ENCODE peak calls at places on chromosomes 4 and X, in ten cellular contexts. B, D, M, U, W, N, T, X, H and L are unnamed samples.
A peak's percentile ranks its signal among the peaks of the same experiment; 100 is the strongest.

GRCh38 chr4:112085156-112086035 is 59.9 kb upstream of the FAM241A start:
- DNase-seq in D (no peak), M (no peak), X (no peak), H (no peak), T (no peak), N (no peak), W (no peak), B (no peak), U (no peak), L (no peak)

GRCh38 chrX:3712080-3712869 is 1.2 kb downstream of the PRKX start:
- DNase-seq in H (no peak), W (peak; percentile 40), U (no peak), N (peak; percentile 22), B (no peak), M (no peak), D (no peak), X (peak; percentile 32), T (no peak), L (no peak)

GRCh38 chr4:168691621-168692376 is 194.9 kb downstream of the PALLD start:
- DNase-seq in D (no peak), N (no peak), U (no peak), X (no peak), M (no peak), H (no peak), W (no peak), T (no peak), B (no peak), L (no peak)

GRCh38 chr4:130403221-130403620 is 1307.3 kb downstream of the C4orf33 start:
- DNase-seq in T (no peak), U (no peak), X (no peak), M (no peak), B (no peak), W (no peak), N (no peak), D (no peak), H (no peak), L (no peak)

GRCh38 chrX:100647095-100647494 is 3.1 kb downstream of the SRPX2 start:
- DNase-seq in X (no peak), N (peak; percentile 29), T (no peak), W (peak; percentile 71), H (no peak), D (no peak), M (no peak), U (no peak), B (peak; percentile 64), L (no peak)

GRCh38 chr4:55545133-55545532 is 1.6 kb downstream of the CLOCK start:
- DNase-seq in H (no peak), N (no peak), D (no peak), X (no peak), B (no peak), M (no peak), W (peak; percentile 21), U (no peak), T (no peak), L (no peak)

GRCh38 chrX:141989134-141989533 is 85.4 kb downstream of the MAGEC1 start:
- DNase-seq in H (no peak), W (no peak), B (no peak), X (no peak), U (no peak), T (no peak), M (no peak), D (no peak), N (no peak), L (no peak)

GRCh38 chr4:150533673-150534072 is 48.3 kb upstream of the MAB21L2 start:
- DNase-seq in W (no peak), D (no peak), N (no peak), B (no peak), X (no peak), U (no peak), M (no peak), T (no peak), H (no peak), L (no peak)

GRCh38 chr4:169311643-169312365 is 41.0 kb upstream of the SH3RF1 start:
- DNase-seq in N (peak; percentile 60), W (peak; percentile 68), D (peak; percentile 76), T (no peak), H (no peak), M (no peak), U (no peak), X (peak; percentile 44), B (no peak), L (no peak)

GRCh38 chrX:13126785-13127184 is 82.4 kb upstream of the FAM9C start:
- DNase-seq in T (no peak), W (peak; percentile 33), X (no peak), H (no peak), U (no peak), M (no peak), N (peak; percentile 42), D (no peak), B (no peak), L (no peak)

GRCh38 chrX:24643116-24643515 is 4.0 kb downstream of the PCYT1B start:
- DNase-seq in N (no peak), B (no peak), T (no peak), U (no peak), M (no peak), X (no peak), W (peak; percentile 44), D (no peak), H (no peak), L (no peak)

GRCh38 chr4:30952526-30953219 is 232.5 kb downstream of the PCDH7 start:
- DNase-seq in U (no peak), T (no peak), B (no peak), M (no peak), N (no peak), D (no peak), X (no peak), H (no peak), W (no peak), L (no peak)

GRCh38 chrX:128781506-128781905 is 729.3 kb upstream of the ACTRT1 start:
- DNase-seq in H (no peak), N (no peak), X (peak; percentile 56), M (no peak), B (no peak), T (no peak), D (no peak), U (no peak), W (no peak), L (no peak)

GRCh38 chrX:11446331-11446730 is 153.1 kb downstream of the AMELX start:
- DNase-seq in T (no peak), X (no peak), M (no peak), D (no peak), H (no peak), U (no peak), B (no peak), W (peak; percentile 71), N (peak; percentile 44), L (no peak)

GRCh38 chr4:61462451-61463326 is 262.6 kb downstream of the ADGRL3 start:
- DNase-seq in T (no peak), M (no peak), N (peak; percentile 3), H (no peak), U (no peak), B (no peak), D (no peak), X (no peak), W (peak; percentile 70), L (no peak)

GRCh38 chrX:15749642-15750610 is 11.9 kb downstream of the CA5B start:
- DNase-seq in M (peak; percentile 12), B (peak; percentile 72), X (no peak), D (peak; percentile 10), U (no peak), H (no peak), N (no peak), W (peak; percentile 23), T (no peak), L (no peak)

GRCh38 chr4:22454216-22454838 is 61.5 kb downstream of the ADGRA3 start:
- DNase-seq in D (no peak), N (no peak), U (no peak), W (no peak), T (no peak), B (no peak), X (no peak), M (no peak), H (no peak), L (no peak)